ENCODE peak calls at places on chromosomes 2 and 18, in eight cellular contexts. Q, V, J, W, U, B, I and K are unnamed samples.

GRCh38 chr2:110828330-110828729 is 96.0 kb downstream of the ACOXL start:
- DNase-seq in U (no peak), V (no peak), J (no peak), B (no peak), W (no peak), I (no peak), Q (no peak), K (no peak)

GRCh38 chr2:166419616-166419934 is 43.8 kb upstream of the SCN9A start:
- DNase-seq in W (no peak), B (peak), Q (peak), U (no peak), V (no peak), I (no peak), J (no peak), K (peak)

GRCh38 chr2:162963156-162963555 is 124.6 kb upstream of the KCNH7 start:
- DNase-seq in W (no peak), J (no peak), B (no peak), I (no peak), Q (no peak), V (no peak), U (no peak), K (no peak)

GRCh38 chr2:43370705-43371104 is 144.3 kb upstream of the ZFP36L2 start:
- DNase-seq in J (no peak), W (no peak), B (no peak), V (no peak), Q (peak), I (no peak), U (no peak), K (no peak)

GRCh38 chr2:113178891-113179290 is 5.1 kb downstream of the PSD4 start:
- DNase-seq in B (no peak), J (no peak), V (no peak), Q (no peak), I (no peak), W (no peak), U (no peak), K (no peak)

GRCh38 chr2:167136876-167137579 is 248.7 kb downstream of the XIRP2 start:
- DNase-seq in B (peak), U (no peak), J (no peak), W (no peak), V (no peak), Q (no peak), I (no peak), K (peak)

GRCh38 chr2:231530099-231531085 is at the start of gene NMUR1:
- DNase-seq in J (no peak), V (peak), B (no peak), U (no peak), Q (no peak), W (peak), I (no peak), K (no peak)

GRCh38 chr18:59907172-59907571 is 7.4 kb downstream of the PMAIP1 start:
- DNase-seq in Q (peak), W (no peak), I (no peak), J (peak), U (no peak), V (no peak), B (no peak), K (no peak)

GRCh38 chr18:41165625-41166024 is 789.4 kb upstream of the PIK3C3 start:
- DNase-seq in I (no peak), W (no peak), V (no peak), J (no peak), Q (no peak), U (no peak), B (peak), K (no peak)

GRCh38 chr2:17805166-17805565 is 11.1 kb upstream of the MSGN1 start:
- DNase-seq in Q (no peak), U (no peak), I (no peak), V (no peak), B (no peak), J (no peak), W (no peak), K (no peak)

GRCh38 chr2:111049792-111050640 is 70.7 kb upstream of the BCL2L11 start:
- DNase-seq in B (no peak), Q (no peak), W (no peak), U (no peak), J (no peak), I (no peak), V (no peak), K (no peak)

GRCh38 chr2:183927367-183928355 is 670.7 kb upstream of the ZNF804A start:
- DNase-seq in I (no peak), V (no peak), B (peak), Q (no peak), W (no peak), U (no peak), J (no peak), K (peak)

GRCh38 chr2:73244580-73244979 is 10.5 kb downstream of the CCT7 start:
- DNase-seq in I (no peak), B (no peak), V (no peak), Q (no peak), J (no peak), W (no peak), U (no peak), K (no peak)

GRCh38 chr18:57950542-57950941 is 93.5 kb upstream of the NEDD4L start:
- DNase-seq in B (no peak), J (no peak), V (no peak), U (no peak), W (no peak), I (no peak), Q (no peak), K (peak)

GRCh38 chr2:236507393-236508085 is 62.1 kb upstream of the ACKR3 start:
- DNase-seq in Q (peak), U (no peak), V (peak), B (no peak), W (peak), I (no peak), J (no peak), K (no peak)

GRCh38 chr2:100383954-100384353 is 33.5 kb downstream of the CHST10 start:
- DNase-seq in Q (no peak), J (no peak), W (no peak), B (no peak), V (no peak), I (no peak), U (no peak), K (no peak)

GRCh38 chr2:41933585-41934322 is 114.1 kb upstream of the PKDCC start:
- DNase-seq in Q (peak), I (no peak), J (no peak), V (no peak), U (no peak), W (no peak), B (peak), K (peak)

GRCh38 chr18:43661570-43661969 is 384.3 kb upstream of the SYT4 start:
- DNase-seq in U (no peak), B (peak), W (no peak), I (no peak), V (peak), J (no peak), Q (peak), K (peak)

GRCh38 chr2:16142383-16143361 is 202.3 kb downstream of the MYCN start:
- DNase-seq in V (no peak), J (no peak), U (no peak), W (no peak), I (no peak), B (no peak), Q (no peak), K (no peak)

GRCh38 chr2:84654414-84654813 is 138.1 kb downstream of the DNAH6 start:
- DNase-seq in V (no peak), I (no peak), B (no peak), Q (no peak), U (no peak), J (no peak), W (no peak), K (no peak)

GRCh38 chr2:33354981-33355380 is 121.5 kb upstream of the RASGRP3 start:
- DNase-seq in Q (peak), V (no peak), U (no peak), W (no peak), I (no peak), J (no peak), B (peak), K (peak)

GRCh38 chr2:172834881-172835280 is 99.2 kb downstream of the RAPGEF4 start:
- DNase-seq in I (no peak), U (no peak), B (no peak), V (no peak), Q (no peak), J (no peak), W (no peak), K (no peak)

GRCh38 chr2:171564463-171564862 is 42.2 kb downstream of the CYBRD1 start:
- DNase-seq in J (no peak), Q (no peak), B (peak), U (no peak), V (no peak), I (no peak), W (no peak), K (no peak)

GRCh38 chr2:175205523-175205922 is 24.0 kb upstream of the ATP5MC3 start:
- DNase-seq in W (no peak), I (no peak), U (no peak), V (no peak), J (no peak), Q (no peak), B (peak), K (peak)

GRCh38 chr2:128326296-128326790 is 7.7 kb upstream of the HS6ST1 start:
- DNase-seq in Q (no peak), B (no peak), I (no peak), W (no peak), J (no peak), U (no peak), V (no peak), K (no peak)